ENCODE peak calls at places on chromosome X, in ten cellular contexts. B, P, V, Z, C, E, Q, O, D and S are unnamed samples.

GRCh38 chrX:10597871-10598270 is 22.5 kb downstream of the MID1 start:
- DNase-seq in B (no peak), P (no peak), V (no peak), Z (no peak), C (peak), E (peak), Q (peak), O (no peak), D (no peak), S (peak)

GRCh38 chrX:71184803-71185495 is 38.1 kb upstream of the GJB1 start:
- DNase-seq in B (peak), P (no peak), V (no peak), Z (no peak), C (no peak), E (no peak), Q (no peak), O (no peak), D (no peak), S (no peak)

GRCh38 chrX:30618160-30618765 is 35.0 kb upstream of the GK start:
- DNase-seq in B (no peak), P (no peak), V (no peak), Z (no peak), C (no peak), E (no peak), Q (no peak), O (no peak), D (no peak), S (no peak)

GRCh38 chrX:145609951-145610511 is 207.6 kb upstream of the SLITRK2 start:
- DNase-seq in B (no peak), P (no peak), V (no peak), Z (no peak), C (no peak), E (no peak), Q (no peak), O (no peak), D (peak), S (no peak)

GRCh38 chrX:10904220-10904619 is 206.9 kb upstream of the HCCS start:
- DNase-seq in B (no peak), P (no peak), V (no peak), Z (no peak), C (no peak), E (no peak), Q (no peak), O (no peak), D (no peak), S (no peak)

GRCh38 chrX:153703036-153703370 is 15.3 kb downstream of the SLC6A8 start:
- DNase-seq in B (no peak), P (no peak), V (no peak), Z (no peak), C (no peak), E (no peak), Q (no peak), O (no peak), D (no peak), S (peak)

GRCh38 chrX:27583976-27584375 is 6.2 kb upstream of the DCAF8L2 start:
- DNase-seq in B (no peak), P (no peak), V (no peak), Z (no peak), C (no peak), E (no peak), Q (no peak), O (no peak), D (no peak), S (no peak)

GRCh38 chrX:46165866-46166265 is 379.4 kb downstream of the ZNF674 start:
- DNase-seq in B (no peak), P (no peak), V (no peak), Z (no peak), C (no peak), E (no peak), Q (no peak), O (no peak), D (no peak), S (no peak)

GRCh38 chrX:46643636-46644035 is 70.1 kb downstream of the CHST7 start:
- DNase-seq in B (no peak), P (no peak), V (no peak), Z (no peak), C (no peak), E (no peak), Q (no peak), O (no peak), D (no peak), S (no peak)

GRCh38 chrX:141668371-141668770 is 30.2 kb downstream of the SPANXD start:
- DNase-seq in B (no peak), P (no peak), V (no peak), Z (no peak), C (no peak), E (no peak), Q (no peak), O (no peak), D (no peak), S (no peak)

GRCh38 chrX:41369152-41369551 is 35.2 kb downstream of the DDX3X start:
- DNase-seq in B (no peak), P (no peak), V (no peak), Z (no peak), C (no peak), E (no peak), Q (no peak), O (no peak), D (no peak), S (no peak)

GRCh38 chrX:130110379-130111219 is at the start of gene ELF4:
- DNase-seq in B (no peak), P (peak), V (no peak), Z (no peak), C (no peak), E (no peak), Q (no peak), O (no peak), D (peak), S (peak)

GRCh38 chrX:128504496-128504895 is 452.3 kb upstream of the ACTRT1 start:
- DNase-seq in B (no peak), P (no peak), V (no peak), Z (no peak), C (no peak), E (no peak), Q (no peak), O (no peak), D (no peak), S (no peak)

GRCh38 chrX:47247999-47248320 is 15.2 kb downstream of the USP11 start:
- DNase-seq in B (no peak), P (no peak), V (no peak), Z (no peak), C (no peak), E (no peak), Q (no peak), O (no peak), D (no peak), S (no peak)

GRCh38 chrX:54063361-54063760 is 19.1 kb upstream of the PHF8 start:
- DNase-seq in B (no peak), P (no peak), V (no peak), Z (no peak), C (no peak), E (no peak), Q (no peak), O (no peak), D (no peak), S (no peak)

GRCh38 chrX:116204947-116205346 is 34.4 kb downstream of the AGTR2 start:
- DNase-seq in B (no peak), P (no peak), V (no peak), Z (no peak), C (no peak), E (no peak), Q (peak), O (peak), D (peak), S (no peak)

GRCh38 chrX:23845316-23845932 is 62.3 kb downstream of the APOO start:
- DNase-seq in B (peak), P (no peak), V (no peak), Z (no peak), C (no peak), E (no peak), Q (no peak), O (no peak), D (no peak), S (peak)

GRCh38 chrX:119690921-119691716 is 1.8 kb downstream of the SEPTIN6 start:
- DNase-seq in B (no peak), P (peak), V (no peak), Z (no peak), C (no peak), E (no peak), Q (no peak), O (peak), D (no peak), S (no peak)